ENCODE peak calls at places on chromosomes 2 and 18, in five cellular contexts. One of them, this sample, is unnamed.

GRCh38 chr2:43124667-43125057 is 101.7 kb downstream of the ZFP36L2 start:
- DNase-seq in heart left ventricle: no peak
- DNase-seq in mesenchymal stem cell: no peak
- DNase-seq in mammary epithelial cell: no peak
- DNase-seq in neuronal stem cell: no peak
- DNase-seq in this sample: no peak

GRCh38 chr2:242054881-242055801 is 185.6 kb downstream of the RTP5 start:
- DNase-seq in neuronal stem cell: no peak
- DNase-seq in mesenchymal stem cell: no peak
- DNase-seq in mammary epithelial cell: no peak
- DNase-seq in heart left ventricle: no peak
- DNase-seq in this sample: no peak

GRCh38 chr2:179572544-179572943 is 288.9 kb downstream of the ZNF385B start:
- DNase-seq in heart left ventricle: no peak
- DNase-seq in neuronal stem cell: no peak
- DNase-seq in mesenchymal stem cell: no peak
- DNase-seq in mammary epithelial cell: no peak
- DNase-seq in this sample: no peak

GRCh38 chr18:58900015-58900649 is 35.5 kb downstream of the ZNF532 start:
- DNase-seq in mammary epithelial cell: no peak
- DNase-seq in neuronal stem cell: no peak
- DNase-seq in mesenchymal stem cell: no peak
- DNase-seq in heart left ventricle: peak; percentile 70
- DNase-seq in this sample: no peak

GRCh38 chr2:37652199-37652640 is 19.2 kb downstream of the CDC42EP3 start:
- DNase-seq in mammary epithelial cell: peak; percentile 98
- DNase-seq in mesenchymal stem cell: peak; percentile 82
- DNase-seq in heart left ventricle: no peak
- DNase-seq in neuronal stem cell: no peak
- DNase-seq in this sample: no peak

GRCh38 chr2:239917128-239917956 is 107.8 kb downstream of the NDUFA10 start:
- DNase-seq in heart left ventricle: no peak
- DNase-seq in neuronal stem cell: no peak
- DNase-seq in mammary epithelial cell: no peak
- DNase-seq in mesenchymal stem cell: no peak
- DNase-seq in this sample: no peak

GRCh38 chr2:150491943-150492342 is 4.5 kb upstream of the RND3 start:
- DNase-seq in mammary epithelial cell: peak; percentile 38
- DNase-seq in heart left ventricle: no peak
- DNase-seq in mesenchymal stem cell: peak; percentile 53
- DNase-seq in neuronal stem cell: no peak
- DNase-seq in this sample: no peak

GRCh38 chr2:218858138-218858445 is 1.5 kb upstream of the WNT6 start:
- DNase-seq in mammary epithelial cell: no peak
- DNase-seq in mesenchymal stem cell: no peak
- DNase-seq in neuronal stem cell: no peak
- DNase-seq in heart left ventricle: no peak
- DNase-seq in this sample: no peak

GRCh38 chr2:12514168-12514567 is 202.6 kb upstream of the TRIB2 start:
- DNase-seq in mesenchymal stem cell: no peak
- DNase-seq in mammary epithelial cell: no peak
- DNase-seq in heart left ventricle: no peak
- DNase-seq in neuronal stem cell: no peak
- DNase-seq in this sample: no peak

GRCh38 chr2:223585691-223586090 is 16.5 kb downstream of the SCG2 start:
- DNase-seq in mammary epithelial cell: peak; percentile 42
- DNase-seq in mesenchymal stem cell: peak; percentile 83
- DNase-seq in heart left ventricle: no peak
- DNase-seq in neuronal stem cell: no peak
- DNase-seq in this sample: no peak

GRCh38 chr18:9047715-9048114 is 54.8 kb upstream of the NDUFV2 start:
- DNase-seq in heart left ventricle: no peak
- DNase-seq in neuronal stem cell: no peak
- DNase-seq in mesenchymal stem cell: no peak
- DNase-seq in mammary epithelial cell: no peak
- DNase-seq in this sample: no peak

GRCh38 chr2:39141346-39142011 is 20.6 kb upstream of the SOS1 start:
- DNase-seq in heart left ventricle: no peak
- DNase-seq in neuronal stem cell: no peak
- DNase-seq in mesenchymal stem cell: no peak
- DNase-seq in mammary epithelial cell: no peak
- DNase-seq in this sample: no peak

GRCh38 chr18:22831441-22831904 is 101.7 kb upstream of the RBBP8 start:
- DNase-seq in neuronal stem cell: no peak
- DNase-seq in mesenchymal stem cell: peak; percentile 71
- DNase-seq in heart left ventricle: no peak
- DNase-seq in mammary epithelial cell: peak; percentile 87
- DNase-seq in this sample: no peak

GRCh38 chr18:44823782-44824181 is 143.1 kb downstream of the SETBP1 start:
- DNase-seq in neuronal stem cell: no peak
- DNase-seq in mesenchymal stem cell: no peak
- DNase-seq in heart left ventricle: no peak
- DNase-seq in mammary epithelial cell: peak; percentile 85
- DNase-seq in this sample: no peak

GRCh38 chr18:6728809-6729246 is 688 bp upstream of the ARHGAP28 start:
- DNase-seq in neuronal stem cell: no peak
- DNase-seq in heart left ventricle: no peak
- DNase-seq in mesenchymal stem cell: no peak
- DNase-seq in mammary epithelial cell: no peak
- DNase-seq in this sample: no peak

GRCh38 chr2:223601932-223602676 is at the start of gene SCG2:
- DNase-seq in mesenchymal stem cell: peak; percentile 92
- DNase-seq in heart left ventricle: peak; percentile 66
- DNase-seq in mammary epithelial cell: peak; percentile 64
- DNase-seq in neuronal stem cell: peak; percentile 64
- DNase-seq in this sample: peak; percentile 59

GRCh38 chr18:58231930-58232329 is 187.9 kb downstream of the NEDD4L start:
- DNase-seq in mesenchymal stem cell: no peak
- DNase-seq in neuronal stem cell: no peak
- DNase-seq in heart left ventricle: no peak
- DNase-seq in mammary epithelial cell: no peak
- DNase-seq in this sample: no peak

GRCh38 chr18:67525328-67526110 is 9.0 kb upstream of the DSEL start:
- DNase-seq in neuronal stem cell: peak; percentile 39
- DNase-seq in mammary epithelial cell: peak; percentile 89
- DNase-seq in heart left ventricle: peak; percentile 60
- DNase-seq in mesenchymal stem cell: peak; percentile 90
- DNase-seq in this sample: peak; percentile 76

GRCh38 chr2:231720971-231721640 is 12.8 kb downstream of the PTMA start:
- DNase-seq in neuronal stem cell: no peak
- DNase-seq in mammary epithelial cell: no peak
- DNase-seq in heart left ventricle: no peak
- DNase-seq in mesenchymal stem cell: no peak
- DNase-seq in this sample: no peak

GRCh38 chr18:58785171-58785805 is 79.4 kb upstream of the ZNF532 start:
- DNase-seq in neuronal stem cell: no peak
- DNase-seq in mammary epithelial cell: peak; percentile 99
- DNase-seq in mesenchymal stem cell: peak; percentile 88
- DNase-seq in heart left ventricle: no peak
- DNase-seq in this sample: peak; percentile 32

GRCh38 chr2:63059434-63060078 is 8.9 kb downstream of the OTX1 start:
- DNase-seq in neuronal stem cell: no peak
- DNase-seq in mammary epithelial cell: no peak
- DNase-seq in heart left ventricle: no peak
- DNase-seq in mesenchymal stem cell: no peak
- DNase-seq in this sample: no peak

GRCh38 chr18:26894006-26894405 is 28.5 kb upstream of the AQP4 start:
- DNase-seq in heart left ventricle: no peak
- DNase-seq in mesenchymal stem cell: no peak
- DNase-seq in neuronal stem cell: no peak
- DNase-seq in mammary epithelial cell: no peak
- DNase-seq in this sample: no peak

GRCh38 chr2:25521665-25522387 is 151.6 kb downstream of the DTNB start:
- DNase-seq in mammary epithelial cell: peak; percentile 49
- DNase-seq in mesenchymal stem cell: peak; percentile 84
- DNase-seq in neuronal stem cell: peak; percentile 26
- DNase-seq in heart left ventricle: no peak
- DNase-seq in this sample: no peak

GRCh38 chr2:57720728-57721627 is 325.6 kb upstream of the VRK2 start:
- DNase-seq in heart left ventricle: no peak
- DNase-seq in neuronal stem cell: peak; percentile 69
- DNase-seq in mammary epithelial cell: peak; percentile 42
- DNase-seq in mesenchymal stem cell: peak; percentile 69
- DNase-seq in this sample: no peak

GRCh38 chr18:51091270-51091669 is 61.3 kb downstream of the SMAD4 start:
- DNase-seq in mammary epithelial cell: no peak
- DNase-seq in neuronal stem cell: no peak
- DNase-seq in mesenchymal stem cell: no peak
- DNase-seq in heart left ventricle: no peak
- DNase-seq in this sample: no peak

GRCh38 chr2:67656875-67657274 is 259.7 kb downstream of the ETAA1 start:
- DNase-seq in mesenchymal stem cell: peak; percentile 16
- DNase-seq in heart left ventricle: no peak
- DNase-seq in neuronal stem cell: no peak
- DNase-seq in mammary epithelial cell: no peak
- DNase-seq in this sample: no peak

GRCh38 chr18:55869965-55870585 is 282.1 kb upstream of the TCF4 start:
- DNase-seq in heart left ventricle: peak; percentile 35
- DNase-seq in mammary epithelial cell: no peak
- DNase-seq in mesenchymal stem cell: no peak
- DNase-seq in neuronal stem cell: no peak
- DNase-seq in this sample: no peak

GRCh38 chr2:27566628-27567027 is 16.2 kb upstream of the ZNF512 start:
- DNase-seq in mesenchymal stem cell: no peak
- DNase-seq in neuronal stem cell: no peak
- DNase-seq in heart left ventricle: no peak
- DNase-seq in mammary epithelial cell: peak; percentile 94
- DNase-seq in this sample: no peak

GRCh38 chr2:144183744-144184143 is 336.2 kb downstream of the ZEB2 start:
- DNase-seq in mammary epithelial cell: no peak
- DNase-seq in mesenchymal stem cell: no peak
- DNase-seq in neuronal stem cell: no peak
- DNase-seq in heart left ventricle: no peak
- DNase-seq in this sample: no peak

GRCh38 chr2:136118819-136119716 is 1.1 kb upstream of the CXCR4 start:
- DNase-seq in neuronal stem cell: peak; percentile 23
- DNase-seq in heart left ventricle: peak; percentile 62
- DNase-seq in mammary epithelial cell: no peak
- DNase-seq in mesenchymal stem cell: peak; percentile 2
- DNase-seq in this sample: peak; percentile 53

GRCh38 chr2:174951746-174952145 is 53.4 kb downstream of the CHN1 start:
- DNase-seq in heart left ventricle: no peak
- DNase-seq in mammary epithelial cell: peak; percentile 8
- DNase-seq in neuronal stem cell: no peak
- DNase-seq in mesenchymal stem cell: peak; percentile 69
- DNase-seq in this sample: no peak

GRCh38 chr2:28751956-28752607 is 452 bp downstream of the PPP1CB start:
- DNase-seq in mammary epithelial cell: peak; percentile 12
- DNase-seq in neuronal stem cell: no peak
- DNase-seq in heart left ventricle: peak; percentile 30
- DNase-seq in mesenchymal stem cell: no peak
- DNase-seq in this sample: no peak

GRCh38 chr2:44135771-44136170 is 32.9 kb upstream of the PPM1B start:
- DNase-seq in heart left ventricle: no peak
- DNase-seq in mesenchymal stem cell: peak; percentile 33
- DNase-seq in mammary epithelial cell: no peak
- DNase-seq in neuronal stem cell: no peak
- DNase-seq in this sample: no peak

GRCh38 chr2:157182834-157183396 is 74.6 kb upstream of the GALNT5 start:
- DNase-seq in heart left ventricle: no peak
- DNase-seq in neuronal stem cell: no peak
- DNase-seq in mesenchymal stem cell: peak; percentile 87
- DNase-seq in mammary epithelial cell: peak; percentile 87
- DNase-seq in this sample: no peak

GRCh38 chr2:216554755-216555154 is 56.1 kb downstream of the RPL37A start:
- DNase-seq in mesenchymal stem cell: no peak
- DNase-seq in heart left ventricle: no peak
- DNase-seq in mammary epithelial cell: peak; percentile 24
- DNase-seq in neuronal stem cell: no peak
- DNase-seq in this sample: no peak

GRCh38 chr2:52341732-52342131 is 1309.8 kb upstream of the NRXN1 start:
- DNase-seq in heart left ventricle: no peak
- DNase-seq in mesenchymal stem cell: peak; percentile 12
- DNase-seq in neuronal stem cell: no peak
- DNase-seq in mammary epithelial cell: no peak
- DNase-seq in this sample: no peak

GRCh38 chr2:101120124-101120996 is 30.8 kb downstream of the TBC1D8 start:
- DNase-seq in neuronal stem cell: no peak
- DNase-seq in mesenchymal stem cell: peak; percentile 90
- DNase-seq in heart left ventricle: peak; percentile 94
- DNase-seq in mammary epithelial cell: peak; percentile 87
- DNase-seq in this sample: peak; percentile 85

GRCh38 chr2:135076556-135076955 is 24.5 kb downstream of the RAB3GAP1 start:
- DNase-seq in mammary epithelial cell: no peak
- DNase-seq in neuronal stem cell: no peak
- DNase-seq in heart left ventricle: no peak
- DNase-seq in mesenchymal stem cell: no peak
- DNase-seq in this sample: no peak

GRCh38 chr2:135074216-135074615 is 22.1 kb downstream of the RAB3GAP1 start:
- DNase-seq in heart left ventricle: no peak
- DNase-seq in neuronal stem cell: no peak
- DNase-seq in mammary epithelial cell: peak; percentile 37
- DNase-seq in mesenchymal stem cell: no peak
- DNase-seq in this sample: no peak

DNA sequence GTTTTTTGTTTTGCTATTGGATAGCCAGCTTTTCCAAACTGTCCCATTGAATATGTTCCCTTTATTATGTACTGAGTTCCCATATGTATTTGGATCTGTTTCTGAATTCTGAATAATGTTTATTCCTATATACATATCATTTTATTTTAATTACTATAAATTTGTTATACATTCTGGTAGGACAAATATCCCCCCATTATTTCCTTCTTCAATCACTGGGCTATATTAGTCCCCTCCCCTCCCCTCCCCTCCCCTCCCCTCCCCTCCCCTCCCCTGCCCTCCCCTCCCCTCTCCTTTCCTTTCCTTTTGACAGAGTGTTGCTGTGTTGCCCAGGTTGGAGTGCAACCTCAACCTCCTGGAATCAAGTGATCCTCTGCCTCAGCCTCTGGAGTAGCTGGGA is 26.3 kb downstream of the RAB3GAP1 start:
- DNase-seq in neuronal stem cell: no peak
- DNase-seq in heart left ventricle: no peak
- DNase-seq in mammary epithelial cell: no peak
- DNase-seq in mesenchymal stem cell: no peak
- DNase-seq in this sample: no peak
- H3K27me3 ChIP-seq in neuronal stem cell: no peaks in the 10 kb centered on the region
- H3K27me3 ChIP-seq in heart left ventricle: no peaks in the 10 kb centered on the region
- H3K27me3 ChIP-seq in mammary epithelial cell: no peaks in the 10 kb centered on the region
- H3K27me3 ChIP-seq in mesenchymal stem cell: no peaks in the 10 kb centered on the region
- H3K27me3 ChIP-seq in this sample: no peaks in the 10 kb centered on the region

GRCh38 chr2:176147790-176148496 is 3.4 kb upstream of the HOXD4 start:
- DNase-seq in neuronal stem cell: no peak
- DNase-seq in mammary epithelial cell: no peak
- DNase-seq in heart left ventricle: no peak
- DNase-seq in mesenchymal stem cell: no peak
- DNase-seq in this sample: no peak
- H3K27me3 ChIP-seq in neuronal stem cell: peaks cover 95% of the 10 kb centered on the region
- H3K27me3 ChIP-seq in mammary epithelial cell: peaks cover 41% of the 10 kb centered on the region
- H3K27me3 ChIP-seq in heart left ventricle: peaks cover 100% of the 10 kb centered on the region
- H3K27me3 ChIP-seq in mesenchymal stem cell: no peaks in the 10 kb centered on the region
- H3K27me3 ChIP-seq in this sample: peaks cover 29% of the 10 kb centered on the region

GRCh38 chr2:181243319-181243718 is 213.9 kb upstream of the ITGA4 start:
- DNase-seq in mammary epithelial cell: no peak
- DNase-seq in mesenchymal stem cell: no peak
- DNase-seq in heart left ventricle: no peak
- DNase-seq in neuronal stem cell: no peak
- DNase-seq in this sample: no peak
- H3K27me3 ChIP-seq in mammary epithelial cell: no peaks in the 10 kb centered on the region
- H3K27me3 ChIP-seq in mesenchymal stem cell: no peaks in the 10 kb centered on the region
- H3K27me3 ChIP-seq in heart left ventricle: no peaks in the 10 kb centered on the region
- H3K27me3 ChIP-seq in neuronal stem cell: no peaks in the 10 kb centered on the region
- H3K27me3 ChIP-seq in this sample: no peaks in the 10 kb centered on the region

GRCh38 chr2:176147215-176147789 is 4.0 kb upstream of the HOXD4 start:
- DNase-seq in mammary epithelial cell: no peak
- DNase-seq in neuronal stem cell: no peak
- DNase-seq in mesenchymal stem cell: no peak
- DNase-seq in heart left ventricle: no peak
- DNase-seq in this sample: no peak
- H3K27me3 ChIP-seq in mammary epithelial cell: peaks cover 36% of the 10 kb centered on the region
- H3K27me3 ChIP-seq in neuronal stem cell: peaks cover 94% of the 10 kb centered on the region
- H3K27me3 ChIP-seq in mesenchymal stem cell: no peaks in the 10 kb centered on the region
- H3K27me3 ChIP-seq in heart left ventricle: peaks cover 100% of the 10 kb centered on the region
- H3K27me3 ChIP-seq in this sample: peaks cover 23% of the 10 kb centered on the region

This sample was measured in lung.